ENCODE peak calls at places on chromosomes 4 and X, in nine cellular contexts. X is cardiac muscle cell; A is heart left ventricle; E is left ventricle myocardium inferior; P is spleen; R is CD4-positive, alpha-beta memory T cell; B is mesendoderm; G is NT2/D1; F is brain microvascular endothelial cell. V is an unnamed sample.

GRCh38 chrX:17497193-17497592 is 122.2 kb downstream of the NHS start:
- DNase-seq in X (no peak), A (no peak), E (no peak), P (no peak), R (no peak), B (no peak), G (no peak), F (no peak), V (no peak)

GRCh38 chr4:148643851-148644250 is 201.6 kb upstream of the NR3C2 start:
- DNase-seq in X (no peak), A (no peak), E (no peak), P (no peak), R (no peak), B (no peak), G (no peak), F (no peak), V (no peak)

GRCh38 chrX:44062842-44063241 is 89.7 kb upstream of the NDP start:
- DNase-seq in X (no peak), A (no peak), E (no peak), P (no peak), R (no peak), B (no peak), G (no peak), F (no peak), V (no peak)

GRCh38 chr4:187555174-187555573 is 440.4 kb upstream of the ZFP42 start:
- DNase-seq in X (no peak), A (no peak), E (no peak), P (no peak), R (no peak), B (no peak), G (no peak), F (no peak), V (no peak)

GRCh38 chr4:40626183-40626990 is 3.3 kb downstream of the RBM47 start:
- DNase-seq in X (peak; percentile 49), A (no peak), E (no peak), P (no peak), R (no peak), B (peak; percentile 47), G (no peak), F (peak; percentile 4), V (no peak)

GRCh38 chrX:47577424-47577823 is 4.8 kb upstream of the TIMP1 start:
- DNase-seq in X (no peak), A (no peak), E (no peak), P (no peak), R (no peak), B (no peak), G (no peak), F (no peak), V (peak; percentile 15)

GRCh38 chr4:94497690-94498089 is 45.9 kb downstream of the PDLIM5 start:
- DNase-seq in X (no peak), A (no peak), E (no peak), P (no peak), R (no peak), B (no peak), G (no peak), F (no peak), V (no peak)

GRCh38 chr4:85787133-85787532 is 312.2 kb downstream of the ARHGAP24 start:
- DNase-seq in X (peak; percentile 73), A (no peak), E (no peak), P (no peak), R (no peak), B (no peak), G (no peak), F (peak; percentile 60), V (no peak)

DNA sequence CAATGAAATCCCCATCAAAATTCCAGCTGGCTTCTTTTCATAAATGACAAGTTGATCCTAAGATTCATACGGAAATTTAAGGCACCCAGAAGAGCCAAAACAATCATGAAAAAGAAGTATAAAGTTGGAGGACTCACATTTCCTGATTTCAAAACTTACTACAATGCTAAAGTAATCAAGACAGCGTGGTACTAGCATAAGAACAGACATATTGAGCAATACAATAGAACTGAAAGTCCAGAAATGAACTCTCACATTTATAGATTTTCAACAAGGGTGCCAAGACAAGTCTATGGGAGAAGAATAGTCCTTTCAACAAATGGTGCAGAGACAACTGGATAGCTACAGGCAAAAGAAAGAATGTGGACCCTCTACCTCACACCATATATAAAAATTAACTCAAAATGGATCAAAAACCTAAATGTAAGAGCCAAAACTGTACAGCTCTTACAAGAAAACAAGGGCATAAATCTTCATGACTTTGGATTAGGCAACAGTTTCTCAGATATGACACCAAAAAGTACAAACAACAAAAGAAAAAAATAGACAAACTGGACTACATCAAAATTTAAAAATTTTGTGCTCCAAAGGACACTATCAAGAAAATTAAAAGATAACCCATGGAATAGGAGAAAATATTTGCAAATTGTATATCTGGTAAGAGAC is 28.5 kb downstream of the SASH3 start:
- DNase-seq in X (peak; percentile 70), A (no peak), E (no peak), P (no peak), R (no peak), B (no peak), G (no peak), F (no peak), V (no peak)
- H3K36me3 ChIP-seq in X (no peaks in the 10 kb centered on the region), A (no peaks in the 10 kb centered on the region), E (peaks cover 47% of the 10 kb centered on the region), P (no peaks in the 10 kb centered on the region), R (no peaks in the 10 kb centered on the region), B (no peaks in the 10 kb centered on the region), G (peaks cover 35% of the 10 kb centered on the region), F (peaks cover 4% of the 10 kb centered on the region), V (no peaks in the 10 kb centered on the region)

GRCh38 chr4:10077101-10077491 is 39.5 kb downstream of the WDR1 start:
- DNase-seq in X (no peak), A (no peak), E (no peak), P (no peak), R (no peak), B (no peak), G (no peak), F (no peak), V (no peak)
- H3K36me3 ChIP-seq in X (peaks cover 79% of the 10 kb centered on the region), A (peaks cover 20% of the 10 kb centered on the region), E (peaks cover 87% of the 10 kb centered on the region), P (peaks cover 86% of the 10 kb centered on the region), R (peaks cover 87% of the 10 kb centered on the region), B (peaks cover 47% of the 10 kb centered on the region), G (peaks cover 99% of the 10 kb centered on the region), F (peaks cover 96% of the 10 kb centered on the region), V (peaks cover 39% of the 10 kb centered on the region)

GRCh38 chr4:122221322-122221721 is 69.2 kb downstream of the BLTP1 start:
- DNase-seq in X (no peak), A (no peak), E (no peak), P (no peak), R (peak; percentile 73), B (no peak), G (no peak), F (no peak), V (no peak)
- H3K36me3 ChIP-seq in X (peaks cover 19% of the 10 kb centered on the region), A (no peaks in the 10 kb centered on the region), E (peaks cover 19% of the 10 kb centered on the region), P (peaks cover 17% of the 10 kb centered on the region), R (peaks cover 27% of the 10 kb centered on the region), B (no peaks in the 10 kb centered on the region), G (peaks cover 18% of the 10 kb centered on the region), F (no peaks in the 10 kb centered on the region), V (peaks cover 6% of the 10 kb centered on the region)

GRCh38 chrX:22974616-22975015 is 25.1 kb upstream of the DDX53 start:
- DNase-seq in X (no peak), A (no peak), E (no peak), P (no peak), R (no peak), B (no peak), G (no peak), F (no peak), V (no peak)
- H3K36me3 ChIP-seq in X (no peaks in the 10 kb centered on the region), A (no peaks in the 10 kb centered on the region), E (no peaks in the 10 kb centered on the region), P (no peaks in the 10 kb centered on the region), R (no peaks in the 10 kb centered on the region), B (no peaks in the 10 kb centered on the region), G (no peaks in the 10 kb centered on the region), F (no peaks in the 10 kb centered on the region), V (no peaks in the 10 kb centered on the region)

GRCh38 chrX:53561912-53562311 is 124.6 kb downstream of the HUWE1 start:
- DNase-seq in X (no peak), A (no peak), E (no peak), P (no peak), R (no peak), B (no peak), G (no peak), F (no peak), V (no peak)

GRCh38 chrX:53563324-53563723 is 123.2 kb downstream of the HUWE1 start:
- DNase-seq in X (no peak), A (no peak), E (no peak), P (no peak), R (no peak), B (no peak), G (no peak), F (no peak), V (no peak)

GRCh38 chrX:53556868-53557267 is 122.7 kb upstream of the HSD17B10 start:
- DNase-seq in X (no peak), A (no peak), E (no peak), P (no peak), R (no peak), B (no peak), G (no peak), F (no peak), V (no peak)

DNA sequence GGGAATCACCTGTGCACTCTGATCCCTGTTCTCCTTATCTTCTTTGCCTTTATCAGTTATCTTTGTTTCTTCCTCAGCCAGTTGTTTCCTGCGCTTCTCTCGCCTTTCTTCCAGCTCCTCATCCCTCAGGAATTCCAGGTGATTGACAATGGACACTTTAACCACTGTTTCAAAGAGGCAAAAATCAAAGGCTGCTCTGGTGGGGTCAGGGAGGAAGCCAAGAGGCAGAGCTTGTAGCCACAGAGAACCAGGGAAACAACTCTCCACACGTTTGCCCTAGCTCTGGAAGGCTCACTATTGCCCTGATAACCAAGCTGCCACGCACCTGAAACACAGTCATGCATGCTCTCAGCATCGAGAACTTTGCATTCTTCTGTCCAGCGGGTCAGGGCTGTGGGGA is 124.5 kb upstream of the HSD17B10 start:
- DNase-seq in X (no peak), A (no peak), E (no peak), P (no peak), R (no peak), B (no peak), G (no peak), F (no peak), V (no peak)
- H3K36me3 ChIP-seq in X (peaks cover 31% of the 10 kb centered on the region), A (no peaks in the 10 kb centered on the region), E (peaks cover 73% of the 10 kb centered on the region), P (peaks cover 64% of the 10 kb centered on the region), R (peaks cover 81% of the 10 kb centered on the region), B (peaks cover 35% of the 10 kb centered on the region), G (peaks cover 100% of the 10 kb centered on the region), F (peaks cover 69% of the 10 kb centered on the region), V (peaks cover 43% of the 10 kb centered on the region)

V was measured in MG63.